ENCODE peak calls at places on chromosomes 11 and 22, in four cellular contexts. H is hepatic stellate cell; T is CD4-positive, alpha-beta memory T cell; P is GM18507. C is an unnamed sample.

GRCh38 chr22:38823076-38823475 is 20.8 kb downstream of the NPTXR start:
- DNase-seq in H (no peak), T (no peak), P (no peak), C (no peak)

GRCh38 chr11:17473071-17473744 is 3.4 kb downstream of the ABCC8 start:
- DNase-seq in P (no peak), H (peak; percentile 31), T (no peak), C (no peak)

GRCh38 chr22:40665312-40665711 is 14.0 kb upstream of the MCHR1 start:
- DNase-seq in H (no peak), P (no peak), T (no peak), C (no peak)

GRCh38 chr11:61639816-61640443 is 40.3 kb upstream of the DAGLA start:
- DNase-seq in T (no peak), P (no peak), H (no peak), C (no peak)

GRCh38 chr11:15107730-15108515 is 6.8 kb upstream of the INSC start:
- DNase-seq in T (no peak), P (no peak), H (peak; percentile 40), C (no peak)

GRCh38 chr11:129048911-129049310 is 106.2 kb upstream of the TP53AIP1 start:
- DNase-seq in T (no peak), H (no peak), P (no peak), C (no peak)

GRCh38 chr22:26892401-26893033 is 235.1 kb downstream of the MIAT start:
- DNase-seq in T (no peak), P (no peak), H (no peak), C (no peak)

GRCh38 chr11:87803748-87804147 is 371.5 kb downstream of the RAB38 start:
- DNase-seq in T (no peak), H (no peak), P (no peak), C (no peak)

GRCh38 chr22:41532908-41533825 is 11.1 kb downstream of the POLR3H start:
- DNase-seq in T (peak; percentile 54), P (peak; percentile 54), H (peak; percentile 81), C (peak; percentile 81)

GRCh38 chr11:116230453-116230852 is 542.3 kb downstream of the BUD13 start:
- DNase-seq in H (no peak), T (no peak), P (no peak), C (no peak)

GRCh38 chr11:122045181-122045586 is 70.8 kb downstream of the BLID start:
- DNase-seq in T (no peak), H (peak; percentile 46), P (no peak), C (no peak)

GRCh38 chr11:47004595-47005033 is 68.1 kb downstream of the CSTPP1 start:
- DNase-seq in H (peak; percentile 71), T (no peak), P (no peak), C (no peak)

GRCh38 chr11:76380161-76380976 is 563 bp downstream of the THAP12 start:
- DNase-seq in T (peak; percentile 24), H (peak; percentile 30), P (peak; percentile 18), C (peak; percentile 26)

GRCh38 chr22:30720263-30720837 is 25.7 kb downstream of the OSBP2 start:
- DNase-seq in T (no peak), H (no peak), P (no peak), C (no peak)

GRCh38 chr11:81255905-81256304 is 1477.8 kb downstream of the FAM181B start:
- DNase-seq in T (no peak), P (no peak), H (no peak), C (no peak)

GRCh38 chr11:20048246-20048645 is 112.0 kb downstream of the DBX1 start:
- DNase-seq in T (no peak), P (no peak), H (no peak), C (no peak)

GRCh38 chr22:17734197-17734596 is 40.1 kb downstream of the BID start:
- DNase-seq in H (peak; percentile 79), T (no peak), P (no peak), C (no peak)

GRCh38 chr22:18144105-18144504 is 5.9 kb upstream of the USP18 start:
- DNase-seq in P (no peak), T (no peak), H (no peak), C (no peak)

GRCh38 chr22:39898997-39899396 is 1.9 kb upstream of the GRAP2 start:
- DNase-seq in T (no peak), H (no peak), P (peak; percentile 49), C (peak; percentile 8)

GRCh38 chr11:46200537-46201281 is 76.8 kb upstream of the CREB3L1 start:
- DNase-seq in H (no peak), T (no peak), P (no peak), C (no peak)

GRCh38 chr11:61691378-61692156 is 11.4 kb downstream of the DAGLA start:
- DNase-seq in P (no peak), H (no peak), T (no peak), C (no peak)

GRCh38 chr11:126664193-126664592 is 308.7 kb downstream of the ST3GAL4 start:
- DNase-seq in P (no peak), T (no peak), H (no peak), C (no peak)

GRCh38 chr11:1745701-1746320 is 4.6 kb downstream of the IFITM10 start:
- DNase-seq in T (no peak), H (no peak), P (no peak), C (no peak)

GRCh38 chr22:31230871-31231621 is 18.9 kb downstream of the LIMK2 start:
- DNase-seq in P (no peak), H (peak; percentile 35), T (peak; percentile 60), C (no peak)

GRCh38 chr22:42301072-42301741 is 30.8 kb upstream of the TCF20 start:
- DNase-seq in P (no peak), T (no peak), H (no peak), C (no peak)

GRCh38 chr22:19763141-19764049 is 2.8 kb downstream of the TBX1 start:
- DNase-seq in P (no peak), T (no peak), H (no peak), C (no peak)

GRCh38 chr11:110305169-110306018 is 9.0 kb upstream of the RDX start:
- DNase-seq in P (no peak), H (no peak), T (no peak), C (no peak)

GRCh38 chr11:58902881-58903280 is 36.4 kb upstream of the GLYATL1 start:
- DNase-seq in T (no peak), P (no peak), H (no peak), C (no peak)

GRCh38 chr11:112997829-112998228 is 36.6 kb downstream of the NCAM1 start:
- DNase-seq in T (no peak), H (no peak), P (no peak), C (no peak)

GRCh38 chr11:10540546-10540914 is 457 bp downstream of the RNF141 start:
- DNase-seq in H (no peak), T (no peak), P (no peak), C (no peak)

GRCh38 chr22:30286813-30287625 is 2.3 kb downstream of the CASTOR1 start:
- DNase-seq in H (peak; percentile 61), T (peak; percentile 83), P (no peak), C (peak; percentile 80)

GRCh38 chr11:2525166-2525861 is 80.5 kb downstream of the KCNQ1 start:
- DNase-seq in P (no peak), H (no peak), T (no peak), C (no peak)

GRCh38 chr11:28756977-28757376 is 648.8 kb downstream of the METTL15 start:
- DNase-seq in P (no peak), T (no peak), H (peak; percentile 23), C (no peak)

GRCh38 chr11:3880724-3881123 is 25.3 kb downstream of the STIM1 start:
- DNase-seq in T (no peak), P (no peak), H (no peak), C (no peak)

GRCh38 chr11:118046964-118047700 is 29.7 kb upstream of the TMPRSS4 start:
- DNase-seq in H (no peak), T (no peak), P (no peak), C (no peak)

GRCh38 chr11:44304091-44305084 is 5.6 kb downstream of the ALX4 start:
- DNase-seq in T (no peak), H (peak; percentile 51), P (no peak), C (no peak)

C was measured in GM12891.